ENCODE peak calls at places on chromosomes 3 and 15, in five cellular contexts. I, Y, D, T and B are unnamed samples.
A peak's percentile ranks its signal among the peaks of the same experiment; 100 is the strongest.

GRCh38 chr3:140128217-140129137 is 193.5 kb downstream of the CLSTN2 start:
- DNase-seq in I (no peak), Y (peak; percentile 70), D (no peak), T (peak; percentile 12), B (peak; percentile 13)

GRCh38 chr15:69807752-69808151 is 290.0 kb downstream of the TLE3 start:
- DNase-seq in I (peak; percentile 28), Y (no peak), D (no peak), T (peak; percentile 59), B (no peak)

GRCh38 chr15:83713242-83713641 is 59.3 kb downstream of the ADAMTSL3 start:
- DNase-seq in I (no peak), Y (no peak), D (no peak), T (no peak), B (no peak)

GRCh38 chr3:126752303-126753190 is 48.5 kb downstream of the CHCHD6 start:
- DNase-seq in I (peak; percentile 85), Y (peak; percentile 88), D (peak; percentile 43), T (peak; percentile 66), B (peak; percentile 68)

GRCh38 chr15:64071931-64072765 is 21.5 kb downstream of the CIAO2A start:
- DNase-seq in I (no peak), Y (no peak), D (no peak), T (no peak), B (no peak)

GRCh38 chr15:68774521-68775293 is 46.0 kb downstream of the ANP32A start:
- DNase-seq in I (peak; percentile 70), Y (no peak), D (no peak), T (no peak), B (no peak)

GRCh38 chr3:149080699-149081091 is 5.6 kb downstream of the HLTF start:
- DNase-seq in I (no peak), Y (no peak), D (no peak), T (no peak), B (no peak)

GRCh38 chr3:72270072-72270611 is 485.2 kb upstream of the PROK2 start:
- DNase-seq in I (peak; percentile 91), Y (peak; percentile 31), D (no peak), T (peak; percentile 89), B (no peak)

GRCh38 chr3:105594219-105594618 is 227.5 kb downstream of the ALCAM start:
- DNase-seq in I (no peak), Y (no peak), D (no peak), T (no peak), B (no peak)

GRCh38 chr3:72597756-72598195 is 250.5 kb downstream of the SHQ1 start:
- DNase-seq in I (no peak), Y (peak; percentile 41), D (no peak), T (no peak), B (no peak)

GRCh38 chr3:56806407-56806806 is 4.7 kb upstream of the ARHGEF3 start:
- DNase-seq in I (no peak), Y (no peak), D (no peak), T (no peak), B (no peak)

GRCh38 chr15:42547926-42548257 is 701 bp downstream of the LRRC57 start:
- DNase-seq in I (no peak), Y (no peak), D (no peak), T (no peak), B (no peak)
- H3K4me1 ChIP-seq in I (no peaks in the 10 kb centered on the region), Y (peaks cover 3% of the 10 kb centered on the region), D (peaks cover 27% of the 10 kb centered on the region), T (peaks cover 27% of the 10 kb centered on the region), B (peaks cover 44% of the 10 kb centered on the region)

GRCh38 chr3:23209103-23209502 is 6.0 kb downstream of the UBE2E2 start:
- DNase-seq in I (no peak), Y (no peak), D (no peak), T (no peak), B (no peak)
- H3K4me1 ChIP-seq in I (peaks cover 2% of the 10 kb centered on the region), Y (peaks cover 14% of the 10 kb centered on the region), D (peaks cover 5% of the 10 kb centered on the region), T (peaks cover 58% of the 10 kb centered on the region), B (no peaks in the 10 kb centered on the region)

DNA sequence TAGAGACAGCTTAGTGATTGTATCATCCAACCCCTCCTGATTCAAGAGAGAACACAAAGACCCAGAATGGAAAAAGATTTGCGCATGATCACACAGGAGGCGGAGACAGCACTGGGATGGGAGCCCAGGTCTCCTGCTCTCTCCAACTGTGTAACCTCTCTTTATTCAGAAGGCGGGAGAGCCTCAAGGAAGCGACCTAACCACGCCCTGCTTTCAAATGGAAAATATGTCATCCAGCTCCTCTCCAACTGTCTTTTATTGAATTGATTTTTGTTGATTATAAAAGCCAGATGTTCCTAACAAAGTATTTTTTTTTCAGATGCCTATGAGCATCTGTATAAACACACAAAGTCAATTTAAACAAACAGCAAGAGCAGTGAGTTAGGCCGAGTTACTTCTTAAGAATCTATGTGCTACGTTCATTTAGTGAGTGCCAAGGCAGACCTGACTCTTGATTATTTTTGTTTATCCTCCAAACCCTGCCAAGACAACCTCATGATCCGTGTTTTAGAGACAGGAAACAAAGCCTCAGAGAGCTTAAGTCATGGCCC is 74.5 kb downstream of the BFSP2 start:
- DNase-seq in I (peak; percentile 69), Y (no peak), D (no peak), T (peak; percentile 59), B (no peak)
- H3K4me1 ChIP-seq in I (peaks cover 4% of the 10 kb centered on the region), Y (no peaks in the 10 kb centered on the region), D (peaks cover 7% of the 10 kb centered on the region), T (peaks cover 19% of the 10 kb centered on the region), B (no peaks in the 10 kb centered on the region)

DNA sequence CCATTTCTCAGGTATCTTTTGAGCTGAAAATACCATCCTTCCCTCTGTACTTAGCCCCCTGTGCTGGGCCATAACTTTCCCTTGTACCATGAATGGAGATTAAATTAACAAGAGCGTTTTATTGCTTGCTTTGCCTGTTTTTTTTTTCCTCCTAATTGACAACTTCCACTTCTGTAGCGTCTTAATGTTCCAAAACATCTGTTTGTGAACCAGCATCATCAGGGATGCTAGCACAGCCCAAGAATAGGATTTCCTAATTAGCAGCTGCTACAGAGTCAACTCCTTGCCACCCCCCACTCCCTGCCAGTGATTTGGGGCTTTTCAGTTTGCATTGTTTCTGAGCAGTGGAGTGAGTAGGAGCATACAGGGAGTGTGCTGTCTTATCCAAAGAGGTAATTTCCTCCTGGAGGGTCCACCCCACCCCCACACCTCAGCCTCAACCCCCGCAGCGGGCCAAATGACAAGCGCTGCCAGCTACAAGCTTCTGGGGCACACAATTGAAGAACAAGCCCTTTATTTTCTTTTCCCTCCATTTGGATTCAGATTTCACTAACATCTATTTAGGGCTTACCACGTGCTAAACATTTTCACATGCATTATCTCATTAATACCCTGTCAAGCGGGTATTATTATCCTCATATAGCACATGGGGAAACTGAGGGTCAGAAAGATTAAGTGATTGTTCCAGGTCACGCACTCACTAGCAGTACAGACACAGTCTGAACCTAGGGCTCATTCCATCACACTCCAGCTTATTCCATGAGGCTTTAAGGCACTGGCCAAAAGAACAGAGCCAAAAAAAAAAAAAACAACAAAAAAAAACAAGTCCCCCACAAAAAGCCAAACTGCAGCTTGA is 16.5 kb downstream of the HEG1 start:
- DNase-seq in I (no peak), Y (no peak), D (no peak), T (no peak), B (no peak)
- H3K4me1 ChIP-seq in I (peaks cover 38% of the 10 kb centered on the region), Y (peaks cover 71% of the 10 kb centered on the region), D (no peaks in the 10 kb centered on the region), T (peaks cover 63% of the 10 kb centered on the region), B (no peaks in the 10 kb centered on the region)

GRCh38 chr3:46930176-46930944 is 46.2 kb downstream of the CCDC12 start:
- DNase-seq in I (no peak), Y (no peak), D (no peak), T (peak; percentile 36), B (no peak)

GRCh38 chr3:46929324-46929723 is 47.2 kb downstream of the CCDC12 start:
- DNase-seq in I (no peak), Y (no peak), D (no peak), T (peak; percentile 90), B (no peak)

GRCh38 chr3:46932455-46933225 is 43.9 kb downstream of the CCDC12 start:
- DNase-seq in I (no peak), Y (no peak), D (no peak), T (peak; percentile 23), B (no peak)

GRCh38 chr3:46931631-46932441 is 44.7 kb downstream of the CCDC12 start:
- DNase-seq in I (no peak), Y (no peak), D (no peak), T (peak; percentile 44), B (no peak)

DNA sequence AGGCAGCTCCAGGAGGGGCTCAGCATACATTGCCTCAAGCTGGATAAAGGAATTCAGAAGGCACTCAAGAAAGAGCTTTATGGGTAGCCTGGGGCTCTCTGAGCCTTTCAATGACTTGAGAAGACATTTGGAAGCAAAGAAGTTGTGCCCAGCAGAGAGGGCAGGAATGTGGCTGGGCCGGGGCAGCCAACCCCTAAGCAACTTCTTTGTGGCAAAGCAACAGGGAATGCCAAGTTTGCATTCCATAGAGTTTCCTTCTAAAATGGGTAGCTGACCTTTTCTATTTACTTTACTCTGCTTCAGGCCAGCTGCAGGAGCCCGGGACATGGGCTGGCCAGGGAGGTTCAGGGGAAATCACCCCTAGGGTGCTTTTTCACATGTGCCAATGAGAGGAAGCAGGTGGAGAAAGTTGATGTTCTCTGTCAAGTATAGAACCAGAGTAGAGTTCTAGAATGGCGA is 45.6 kb downstream of the CCDC12 start:
- DNase-seq in I (no peak), Y (no peak), D (no peak), T (peak; percentile 5), B (no peak)
- H3K4me1 ChIP-seq in I (peaks cover 54% of the 10 kb centered on the region), Y (peaks cover 58% of the 10 kb centered on the region), D (peaks cover 70% of the 10 kb centered on the region), T (peaks cover 98% of the 10 kb centered on the region), B (peaks cover 9% of the 10 kb centered on the region)

GRCh38 chr3:181616088-181617070 is 95.3 kb upstream of the SOX2 start:
- DNase-seq in I (no peak), Y (no peak), D (no peak), T (no peak), B (no peak)

GRCh38 chr3:181619897-181620296 is 91.8 kb upstream of the SOX2 start:
- DNase-seq in I (no peak), Y (no peak), D (no peak), T (no peak), B (no peak)

GRCh38 chr3:181618260-181618659 is 93.5 kb upstream of the SOX2 start:
- DNase-seq in I (no peak), Y (no peak), D (no peak), T (no peak), B (no peak)

GRCh38 chr3:181623924-181624694 is 87.6 kb upstream of the SOX2 start:
- DNase-seq in I (no peak), Y (peak; percentile 6), D (no peak), T (no peak), B (no peak)

GRCh38 chr3:181622365-181622764 is 89.4 kb upstream of the SOX2 start:
- DNase-seq in I (no peak), Y (no peak), D (no peak), T (no peak), B (no peak)
- H3K4me1 ChIP-seq in I (no peaks in the 10 kb centered on the region), Y (no peaks in the 10 kb centered on the region), D (no peaks in the 10 kb centered on the region), T (no peaks in the 10 kb centered on the region), B (no peaks in the 10 kb centered on the region)